ENCODE peak calls at places on chromosomes 5 and 9, in four cellular contexts. F, N, Q and O are unnamed samples.
A peak's percentile ranks its signal among the peaks of the same experiment; 100 is the strongest.

GRCh38 chr5:82417776-82418607 is 139.8 kb upstream of the RPS23 start:
- DNase-seq in F (no peak), N (no peak), Q (no peak), O (no peak)

GRCh38 chr9:18594837-18595236 is 120.9 kb downstream of the ADAMTSL1 start:
- DNase-seq in F (no peak), N (no peak), Q (no peak), O (no peak)

GRCh38 chr9:2616726-2617377 is 4.7 kb upstream of the VLDLR start:
- DNase-seq in F (no peak), N (peak; percentile 28), Q (no peak), O (no peak)

GRCh38 chr9:4334439-4334838 is 34.6 kb upstream of the GLIS3 start:
- DNase-seq in F (peak; percentile 87), N (no peak), Q (no peak), O (peak; percentile 61)

GRCh38 chr5:160175438-160176218 is 53.7 kb upstream of the FABP6 start:
- DNase-seq in F (no peak), N (no peak), Q (no peak), O (no peak)

GRCh38 chr9:91783876-91784672 is 166.0 kb downstream of the ROR2 start:
- DNase-seq in F (peak; percentile 26), N (no peak), Q (no peak), O (no peak)

GRCh38 chr5:34868736-34869135 is 29.8 kb downstream of the TTC23L start:
- DNase-seq in F (no peak), N (no peak), Q (no peak), O (no peak)

GRCh38 chr5:31824886-31825774 is 186.2 kb downstream of the PDZD2 start:
- DNase-seq in F (peak; percentile 46), N (peak; percentile 53), Q (peak; percentile 10), O (peak; percentile 23)

GRCh38 chr5:177378884-177379883 is 5.0 kb upstream of the SLC34A1 start:
- DNase-seq in F (peak; percentile 90), N (peak; percentile 76), Q (peak; percentile 82), O (peak; percentile 73)

GRCh38 chr9:89350988-89351557 is 32.8 kb downstream of the SECISBP2 start:
- DNase-seq in F (peak; percentile 80), N (no peak), Q (no peak), O (no peak)

GRCh38 chr5:141732417-141732816 is 50.4 kb upstream of the ARAP3 start:
- DNase-seq in F (no peak), N (no peak), Q (no peak), O (no peak)

GRCh38 chr9:1219284-1219683 is 169.1 kb downstream of the DMRT2 start:
- DNase-seq in F (no peak), N (no peak), Q (no peak), O (no peak)

GRCh38 chr5:116058346-116058936 is 26.2 kb downstream of the ARL14EPL start:
- DNase-seq in F (no peak), N (no peak), Q (no peak), O (no peak)

GRCh38 chr5:96426831-96427230 is 6.2 kb downstream of the PCSK1 start:
- DNase-seq in F (no peak), N (no peak), Q (no peak), O (peak; percentile 71)

GRCh38 chr9:92722386-92723298 is 42.0 kb downstream of the BICD2 start:
- DNase-seq in F (no peak), N (no peak), Q (no peak), O (no peak)

GRCh38 chr5:124342027-124342471 is 404.4 kb downstream of the ZNF608 start:
- DNase-seq in F (no peak), N (no peak), Q (no peak), O (peak; percentile 98)

GRCh38 chr5:61313960-61314681 is 17.9 kb upstream of the ZSWIM6 start:
- DNase-seq in F (no peak), N (no peak), Q (peak; percentile 63), O (peak; percentile 87)

DNA sequence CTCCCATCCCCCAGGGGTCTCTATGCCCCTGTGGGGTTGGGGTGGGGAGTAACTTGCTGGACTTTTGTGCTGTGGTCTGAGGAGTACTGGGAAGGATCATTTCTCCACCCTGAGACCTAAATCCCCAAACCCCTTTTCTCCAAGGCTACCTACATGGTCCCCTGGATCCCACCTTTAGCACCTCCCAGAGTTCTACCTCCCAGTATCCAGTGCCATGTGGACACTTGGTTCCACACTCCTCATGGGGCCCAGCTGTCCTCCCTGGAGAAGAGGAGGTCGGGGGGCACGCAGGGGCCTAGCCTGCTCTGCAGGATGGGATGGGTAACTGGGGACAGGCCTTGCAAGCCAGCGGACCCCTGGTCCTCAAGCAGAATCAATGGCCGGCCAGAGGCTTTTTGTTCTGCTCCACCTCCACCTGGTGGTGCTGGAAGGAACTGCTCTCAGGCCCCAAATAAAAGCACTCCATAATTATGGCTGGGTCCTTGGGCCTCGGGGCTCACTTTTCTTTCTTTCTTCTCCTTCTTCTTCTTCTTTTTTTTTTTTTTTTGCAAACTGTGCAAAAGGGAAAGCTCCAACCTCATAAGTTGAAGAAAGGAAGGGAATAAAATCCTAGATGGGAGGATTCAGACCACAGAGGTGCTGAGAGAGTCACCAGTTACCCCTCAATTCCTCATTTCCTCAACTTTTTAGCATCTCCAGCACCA is 68.4 kb downstream of the PSD2 start:
- DNase-seq in F (peak; percentile 69), N (peak; percentile 72), Q (peak; percentile 15), O (no peak)
- TF ChIP-seq CTCF in F (peak; percentile 84), N (peak; percentile 81), Q (peak; percentile 92), O (peak; percentile 88)

GRCh38 chr9:78238061-78239038 is 2.5 kb downstream of the CEP78 start:
- DNase-seq in F (no peak), N (no peak), Q (no peak), O (no peak)

GRCh38 chr9:78236511-78236950 is 656 bp downstream of the CEP78 start:
- DNase-seq in F (no peak), N (peak; percentile 45), Q (no peak), O (no peak)

GRCh38 chr9:78235296-78235770 is 542 bp upstream of the CEP78 start:
- DNase-seq in F (no peak), N (no peak), Q (no peak), O (no peak)

GRCh38 chr9:78235771-78236510 is at the start of gene CEP78:
- DNase-seq in F (peak; percentile 96), N (peak; percentile 96), Q (peak; percentile 81), O (peak; percentile 83)

GRCh38 chr9:78234810-78235209 is 1.1 kb upstream of the CEP78 start:
- DNase-seq in F (no peak), N (no peak), Q (no peak), O (no peak)
- H3K4me3 ChIP-seq in F (no peak overlapping the region), N (peak overlapping the region; percentile 90), Q (peak overlapping the region; percentile 80), O (peak overlapping the region; percentile 82)

DNA sequence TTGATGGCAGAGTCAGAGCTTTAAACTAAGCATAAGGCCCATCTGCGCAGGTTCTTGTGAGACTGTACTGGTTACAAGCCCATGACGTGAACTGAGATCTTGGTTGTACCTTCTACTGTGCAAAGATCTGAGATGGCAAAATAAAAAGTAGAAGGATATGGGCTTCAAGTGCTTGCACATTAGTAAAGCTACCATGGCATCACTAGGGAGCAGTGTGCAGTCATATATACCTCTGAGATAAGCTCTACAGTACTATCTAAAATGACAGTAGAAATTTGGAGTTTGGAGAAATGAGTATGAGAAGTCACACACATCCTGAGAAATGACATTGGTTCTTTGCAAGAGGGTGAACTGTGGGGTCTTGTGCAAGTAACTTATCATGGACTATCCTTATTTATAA is 408.2 kb upstream of the PRR16 start:
- DNase-seq in F (no peak), N (peak; percentile 5), Q (peak; percentile 21), O (no peak)
- TF ChIP-seq CTCF in F (peak; percentile 41), N (no peak), Q (peak; percentile 61), O (peak; percentile 35)

GRCh38 chr9:115616666-115617239 is 498.8 kb upstream of the TNC start:
- DNase-seq in F (no peak), N (no peak), Q (no peak), O (no peak)

GRCh38 chr9:115614326-115614725 is 496.4 kb upstream of the TNC start:
- DNase-seq in F (no peak), N (no peak), Q (no peak), O (no peak)

GRCh38 chr9:115614931-115615401 is 497.0 kb upstream of the TNC start:
- DNase-seq in F (no peak), N (no peak), Q (no peak), O (no peak)

GRCh38 chr9:115615821-115616665 is 498.1 kb upstream of the TNC start:
- DNase-seq in F (no peak), N (no peak), Q (peak; percentile 69), O (no peak)
- H3K4me3 ChIP-seq in F (no peak overlapping the region), N (no peak overlapping the region), Q (no peak overlapping the region), O (no peak overlapping the region)

GRCh38 chr5:14806452-14806851 is 65.1 kb downstream of the ANKH start:
- DNase-seq in F (no peak), N (no peak), Q (peak; percentile 26), O (no peak)

GRCh38 chr5:14810282-14810681 is 61.3 kb downstream of the ANKH start:
- DNase-seq in F (no peak), N (no peak), Q (no peak), O (no peak)

GRCh38 chr5:14809369-14810144 is 62.0 kb downstream of the ANKH start:
- DNase-seq in F (peak; percentile 62), N (peak; percentile 94), Q (peak; percentile 46), O (peak; percentile 28)

GRCh38 chr5:14810941-14811573 is 60.5 kb downstream of the ANKH start:
- DNase-seq in F (no peak), N (no peak), Q (no peak), O (no peak)

DNA sequence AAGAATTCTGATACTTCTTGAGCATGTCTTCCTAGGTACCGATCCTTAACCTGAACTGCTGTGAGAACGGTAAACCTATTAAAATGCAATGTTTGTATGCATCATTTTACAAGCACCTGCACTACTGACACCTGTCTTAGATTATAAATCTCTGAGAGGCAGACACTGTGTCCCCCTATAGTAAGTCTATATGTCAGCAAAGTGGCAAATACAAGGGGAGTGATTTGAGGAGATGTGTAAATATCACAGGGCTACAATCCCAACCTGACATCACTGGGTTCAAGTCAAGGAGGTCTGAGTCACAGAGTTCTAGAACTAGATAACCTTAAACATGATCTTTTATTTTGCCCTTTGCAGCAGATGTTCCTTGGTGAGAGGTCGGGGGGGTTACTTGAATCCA is 64.1 kb downstream of the ANKH start:
- DNase-seq in F (no peak), N (no peak), Q (no peak), O (no peak)
- TF ChIP-seq CTCF in F (no peak), N (no peak), Q (no peak), O (no peak)

DNA sequence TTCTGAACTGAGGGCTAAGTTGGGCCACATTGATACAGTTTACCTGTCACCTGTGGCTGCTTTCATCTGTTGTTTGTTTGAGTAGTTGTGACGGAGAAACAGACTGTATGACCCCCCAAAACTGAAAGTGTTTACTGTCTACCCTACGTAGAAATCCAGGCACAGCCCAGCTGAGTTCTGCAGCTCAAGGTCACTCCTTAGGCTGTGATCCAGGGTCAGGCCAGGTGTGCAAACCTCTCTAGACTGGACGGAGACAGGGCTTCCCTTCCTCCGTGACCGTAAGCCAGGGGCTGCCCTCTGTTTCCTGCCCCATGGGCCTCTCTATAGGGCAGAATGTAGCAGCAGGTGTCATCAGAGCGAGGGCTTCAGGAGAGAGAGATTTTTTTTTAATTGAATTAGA is 207.9 kb upstream of the OTULINL start:
- DNase-seq in F (no peak), N (no peak), Q (no peak), O (no peak)
- H3K4me3 ChIP-seq in F (no peak overlapping the region), N (no peak overlapping the region), Q (no peak overlapping the region), O (no peak overlapping the region)

DNA sequence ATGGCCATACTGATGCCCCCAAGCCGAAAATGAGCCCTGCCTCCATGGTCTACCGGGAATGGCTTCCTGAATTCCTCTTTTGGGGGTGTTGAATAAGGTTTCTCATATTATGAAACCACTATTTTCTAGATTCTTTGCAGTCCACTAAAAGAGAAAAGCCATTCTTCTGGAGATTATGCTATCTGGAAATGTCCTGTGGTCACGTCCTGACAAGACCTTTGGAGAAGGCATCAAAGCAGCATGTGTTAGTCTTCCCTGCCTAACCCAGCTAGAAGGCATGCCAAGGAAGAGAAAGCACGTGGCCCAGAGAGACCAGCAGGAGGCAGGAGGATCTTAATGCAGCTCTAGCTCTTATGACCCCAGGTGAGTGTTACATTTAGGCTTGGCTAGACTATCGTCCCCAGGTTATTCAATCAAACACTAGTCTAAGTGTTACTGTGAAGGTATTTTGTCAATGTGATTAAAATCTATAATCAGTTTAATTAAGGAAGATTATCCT is 483.8 kb downstream of the BNC2 start:
- DNase-seq in F (no peak), N (no peak), Q (no peak), O (no peak)
- TF ChIP-seq CTCF in F (no peak), N (no peak), Q (no peak), O (no peak)